ENCODE peak calls at places on chromosomes 5 and 9, in eight cellular contexts. G, H, K, C, O, N, W and J are unnamed samples.
A peak's percentile ranks its signal among the peaks of the same experiment; 100 is the strongest.

GRCh38 chr5:23684103-23684502 is 176.7 kb downstream of the PRDM9 start:
- ATAC-seq in H (no peak), G (no peak), W (no peak), O (no peak), K (no peak), C (no peak), N (no peak), J (no peak)

GRCh38 chr5:173645437-173645807 is 29.0 kb upstream of the BOD1 start:
- ATAC-seq in K (no peak), C (no peak), N (no peak), O (no peak), G (no peak), H (peak; percentile 72), W (peak; percentile 19), J (no peak)

GRCh38 chr5:120454094-120454798 is 9.9 kb upstream of the PRR16 start:
- ATAC-seq in G (no peak), K (no peak), O (no peak), W (peak; percentile 55), H (no peak), C (no peak), N (no peak), J (peak; percentile 55)

GRCh38 chr9:83119873-83120272 is 56.9 kb upstream of the RASEF start:
- ATAC-seq in G (no peak), O (no peak), C (no peak), K (no peak), N (no peak), W (no peak), H (no peak), J (no peak)

GRCh38 chr9:34446468-34446891 is 11.9 kb downstream of the FAM219A start:
- ATAC-seq in W (no peak), N (no peak), O (no peak), K (no peak), H (no peak), G (no peak), C (no peak), J (no peak)

GRCh38 chr9:99720455-99721050 is 101.1 kb upstream of the NR4A3 start:
- ATAC-seq in H (no peak), N (peak; percentile 96), O (no peak), K (no peak), C (no peak), G (peak; percentile 62), W (no peak), J (no peak)

GRCh38 chr9:91212592-91213243 is 149.0 kb downstream of the AUH start:
- ATAC-seq in G (no peak), K (no peak), W (no peak), C (no peak), H (no peak), O (no peak), N (no peak), J (no peak)

GRCh38 chr5:81751009-81751835 is at the start of gene SSBP2:
- ATAC-seq in C (peak; percentile 84), G (peak; percentile 96), W (peak; percentile 74), O (peak; percentile 93), K (peak; percentile 89), H (peak; percentile 89), N (peak; percentile 82), J (peak; percentile 92)

GRCh38 chr9:112445196-112445595 is 41.4 kb upstream of the KIAA1958 start:
- ATAC-seq in C (no peak), W (no peak), N (peak; percentile 32), G (no peak), K (no peak), H (no peak), O (no peak), J (no peak)

GRCh38 chr9:27204578-27204977 is 92.4 kb downstream of the EQTN start:
- ATAC-seq in W (no peak), O (no peak), K (no peak), H (no peak), C (no peak), G (no peak), N (no peak), J (no peak)

GRCh38 chr5:36683821-36684434 is 77.5 kb downstream of the SLC1A3 start:
- ATAC-seq in O (no peak), C (no peak), K (no peak), N (no peak), H (no peak), W (no peak), G (peak; percentile 33), J (peak; percentile 27)

GRCh38 chr5:123035950-123036390 is 555 bp downstream of the PPIC start:
- ATAC-seq in O (peak; percentile 73), W (peak; percentile 57), C (peak; percentile 68), N (peak; percentile 48), G (peak; percentile 78), K (peak; percentile 56), H (peak; percentile 78), J (peak; percentile 67)

GRCh38 chr9:96166981-96167380 is 135.0 kb downstream of the HSD17B3 start:
- ATAC-seq in O (no peak), G (no peak), W (no peak), C (no peak), N (no peak), K (no peak), H (no peak), J (no peak)

GRCh38 chr5:181027452-181028031 is 12.5 kb upstream of the BTNL9 start:
- ATAC-seq in W (peak; percentile 67), O (peak; percentile 84), H (no peak), K (peak; percentile 77), N (no peak), C (peak; percentile 87), G (no peak), J (no peak)

GRCh38 chr9:81666123-81666522 is 23.2 kb downstream of the TLE1 start:
- ATAC-seq in K (no peak), H (no peak), O (no peak), G (no peak), N (no peak), W (peak; percentile 36), C (no peak), J (no peak)

GRCh38 chr9:109311731-109312130 is 9.1 kb downstream of the EPB41L4B start:
- ATAC-seq in O (no peak), H (no peak), G (no peak), W (no peak), N (peak; percentile 92), C (no peak), K (no peak), J (no peak)

DNA sequence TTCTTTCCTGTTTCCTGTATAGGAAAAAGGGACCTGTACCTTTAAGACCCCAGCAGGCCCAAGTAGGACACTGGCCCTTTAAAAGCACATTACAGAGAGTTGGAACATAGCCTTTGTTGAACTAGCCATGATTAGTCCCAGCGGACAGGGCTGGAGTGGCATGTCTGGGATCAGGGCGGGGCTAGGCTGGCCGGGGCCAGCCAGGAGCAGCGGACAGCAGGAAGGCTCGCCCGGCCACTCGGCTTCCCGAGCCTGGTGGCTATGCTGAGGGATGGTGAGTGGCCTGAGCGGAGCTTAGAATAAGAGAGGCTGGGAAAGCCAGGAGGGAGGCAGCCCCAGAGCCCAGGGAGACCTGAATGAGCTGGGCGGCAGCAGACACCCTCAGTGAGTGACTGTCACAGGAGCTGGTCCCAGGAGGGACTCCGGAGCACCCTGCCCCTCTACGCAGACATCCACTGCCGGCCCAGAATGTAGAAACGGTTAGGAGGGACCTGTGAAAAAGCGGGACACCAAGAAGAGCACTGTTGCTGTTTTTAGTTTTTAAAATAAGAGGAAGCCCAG is 92.1 kb downstream of the DAB2IP start:
- ATAC-seq in H (peak; percentile 93), G (peak; percentile 90), W (peak; percentile 73), C (peak; percentile 86), K (peak; percentile 89), N (no peak), O (peak; percentile 96), J (peak; percentile 91)
- TF ChIP-seq CTCF in H (peak; percentile 17), G (peak; percentile 39), W (no peak), C (no peak), K (no peak), N (no peak), O (no peak), J (no peak)

GRCh38 chr5:52707626-52708025 is 80.1 kb upstream of the ITGA1 start:
- ATAC-seq in O (no peak), C (no peak), K (no peak), W (no peak), H (peak; percentile 70), N (no peak), G (no peak), J (no peak)
- TF ChIP-seq POLR2AphosphoS5 in O (no peak), C (no peak), K (no peak), W (no peak), H (no peak), N (no peak), G (no peak), J (no peak)

DNA sequence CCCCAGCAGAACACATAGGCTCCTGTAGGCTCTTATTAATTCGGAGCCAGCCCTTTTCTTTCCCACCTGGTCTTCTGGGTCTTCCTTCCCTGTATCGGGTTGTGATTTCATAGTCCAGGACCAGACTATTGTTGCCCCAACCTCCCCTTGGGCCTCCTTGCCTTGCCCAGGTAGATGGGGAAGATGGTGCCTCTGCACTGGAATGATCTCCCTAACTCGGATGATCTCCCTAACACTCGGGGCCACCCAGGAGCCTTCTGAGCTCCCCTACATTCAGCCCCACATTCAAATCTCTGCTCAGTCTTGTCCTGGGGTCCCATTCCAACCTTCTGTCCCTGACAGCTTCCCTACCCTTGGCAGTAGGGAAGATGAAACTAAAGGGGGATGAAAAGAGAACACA is 2.7 kb upstream of the IRF1 start:
- ATAC-seq in H (no peak), K (no peak), N (no peak), W (no peak), G (no peak), C (no peak), O (no peak), J (no peak)
- H3K4me1 ChIP-seq in H (peaks cover 55% of the 10 kb centered on the region), K (peaks cover 56% of the 10 kb centered on the region), N (peaks cover 42% of the 10 kb centered on the region), W (peaks cover 22% of the 10 kb centered on the region), G (peaks cover 56% of the 10 kb centered on the region), C (peaks cover 50% of the 10 kb centered on the region), O (peaks cover 38% of the 10 kb centered on the region), J (peaks cover 2% of the 10 kb centered on the region)

GRCh38 chr5:124176692-124177091 is 569.7 kb downstream of the ZNF608 start:
- ATAC-seq in N (no peak), H (no peak), W (no peak), K (no peak), O (no peak), G (no peak), C (no peak), J (peak; percentile 39)
- TF ChIP-seq CTCF in N (no peak), H (no peak), W (peak; percentile 47), K (no peak), O (peak; percentile 29), G (no peak), C (no peak), J (no peak)

GRCh38 chr9:130295431-130295830 is 29.9 kb downstream of the HMCN2 start:
- ATAC-seq in C (no peak), W (no peak), H (no peak), G (no peak), K (no peak), N (no peak), O (no peak), J (no peak)
- TF ChIP-seq POLR2AphosphoS5 in C (no peak), W (no peak), H (no peak), G (no peak), K (no peak), N (no peak), O (no peak), J (no peak)